ENCODE peak calls at places on chromosomes 11 and 22, in four cellular contexts. M, E, P and J are unnamed samples.

GRCh38 chr11:75428989-75429640 is 3.9 kb downstream of the KLHL35 start:
- DNase-seq in E (no peak), P (no peak), M (no peak), J (no peak)

GRCh38 chr11:1336836-1337646 is 27.6 kb upstream of the TOLLIP start:
- DNase-seq in E (no peak), M (no peak), P (no peak), J (no peak)

GRCh38 chr11:71249301-71249700 is 3.1 kb downstream of the SHANK2 start:
- DNase-seq in E (no peak), P (no peak), M (no peak), J (no peak)

GRCh38 chr11:122733301-122733686 is 77.8 kb downstream of the UBASH3B start:
- DNase-seq in P (no peak), E (no peak), M (no peak), J (no peak)

GRCh38 chr11:74953448-74953847 is 4.4 kb downstream of the SPCS2 start:
- DNase-seq in P (no peak), M (no peak), E (no peak), J (no peak)

GRCh38 chr11:61551630-61552029 is 29.2 kb downstream of the SYT7 start:
- DNase-seq in M (no peak), E (no peak), P (no peak), J (no peak)

GRCh38 chr11:72045849-72046248 is 34.5 kb downstream of the NUMA1 start:
- DNase-seq in M (no peak), E (no peak), P (no peak), J (no peak)

GRCh38 chr22:48798281-48799226 is 1029.1 kb downstream of the BRD1 start:
- DNase-seq in E (no peak), M (no peak), P (no peak), J (no peak)

GRCh38 chr11:129814244-129814992 is 1.2 kb upstream of the TMEM45B start:
- DNase-seq in P (no peak), M (no peak), E (peak), J (no peak)

GRCh38 chr11:34631737-34632104 is 10.8 kb downstream of the EHF start:
- DNase-seq in M (no peak), P (no peak), E (no peak), J (no peak)

GRCh38 chr11:16133867-16134266 is 222.5 kb downstream of the SOX6 start:
- DNase-seq in P (no peak), E (no peak), M (no peak), J (no peak)

GRCh38 chr11:128548655-128549255 is 38.6 kb downstream of the ETS1 start:
- DNase-seq in P (peak), E (no peak), M (no peak), J (no peak)

GRCh38 chr11:45880772-45881570 is 4.5 kb upstream of the MAPK8IP1 start:
- DNase-seq in M (no peak), P (no peak), E (no peak), J (no peak)

GRCh38 chr22:43926349-43926710 is 2.7 kb downstream of the PNPLA3 start:
- DNase-seq in P (no peak), M (no peak), E (no peak), J (no peak)

GRCh38 chr11:77024745-77025144 is 9.5 kb upstream of the B3GNT6 start:
- DNase-seq in M (no peak), P (no peak), E (no peak), J (no peak)

GRCh38 chr22:39244496-39245129 is at the start of gene PDGFB:
- DNase-seq in M (no peak), P (peak), E (peak), J (no peak)

GRCh38 chr11:44597358-44598009 is 32.0 kb downstream of the CD82 start:
- DNase-seq in P (no peak), E (no peak), M (no peak), J (no peak)

GRCh38 chr11:44598831-44599230 is 33.4 kb downstream of the CD82 start:
- DNase-seq in P (no peak), M (no peak), E (no peak), J (no peak)

GRCh38 chr11:44595006-44595405 is 29.5 kb downstream of the CD82 start:
- DNase-seq in M (no peak), P (no peak), E (no peak), J (no peak)

GRCh38 chr11:44595964-44596381 is 30.5 kb downstream of the CD82 start:
- DNase-seq in M (no peak), E (no peak), P (no peak), J (no peak)

GRCh38 chr11:44596541-44597276 is 31.2 kb downstream of the CD82 start:
- DNase-seq in E (no peak), M (peak), P (no peak), J (no peak)
- TF ChIP-seq SPI1 in E (no peak), M (no peak), P (no peak), J (no peak)

GRCh38 chr11:32473282-32473909 is 38.1 kb upstream of the WT1 start:
- DNase-seq in P (no peak), M (no peak), E (no peak), J (no peak)
- TF ChIP-seq POLR2AphosphoS5 in P (no peak), M (no peak), E (no peak), J (no peak)

DNA sequence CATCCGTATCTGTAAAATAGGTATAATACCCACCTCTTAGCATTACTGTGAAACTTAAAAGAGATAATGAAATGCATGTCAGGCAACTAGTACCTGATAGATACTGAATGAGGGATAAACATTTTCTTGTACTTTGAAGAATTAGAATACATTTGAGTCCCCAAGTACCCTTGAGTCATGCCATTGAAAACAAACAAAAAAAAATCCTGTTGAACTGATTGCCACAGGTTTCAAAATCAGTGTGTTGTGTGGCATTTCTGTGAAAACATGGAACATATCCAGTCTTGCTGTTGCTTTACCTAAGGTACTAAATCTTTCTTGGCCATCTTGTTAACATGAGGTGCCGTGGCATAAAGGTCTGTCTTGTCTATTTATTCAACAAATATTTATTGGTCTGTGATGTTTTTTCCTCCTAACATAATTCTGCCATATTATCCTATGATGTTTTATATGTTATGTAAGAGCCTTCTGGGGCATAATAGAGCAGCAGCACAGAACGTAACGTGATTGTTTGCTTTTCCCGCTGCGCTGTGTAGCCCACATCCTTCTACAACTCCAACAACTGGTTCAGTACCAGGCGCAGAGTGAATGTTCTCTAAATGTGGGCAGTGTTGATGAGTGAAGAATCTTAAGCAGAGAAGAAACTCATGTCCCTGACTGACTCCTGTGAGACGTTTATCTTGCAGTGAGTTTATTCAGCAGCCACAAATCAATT is 79.3 kb upstream of the RAB1B start:
- DNase-seq in E (no peak), M (no peak), P (no peak), J (no peak)
- TF ChIP-seq SPI1 in E (no peak), M (no peak), P (no peak), J (no peak)

DNA sequence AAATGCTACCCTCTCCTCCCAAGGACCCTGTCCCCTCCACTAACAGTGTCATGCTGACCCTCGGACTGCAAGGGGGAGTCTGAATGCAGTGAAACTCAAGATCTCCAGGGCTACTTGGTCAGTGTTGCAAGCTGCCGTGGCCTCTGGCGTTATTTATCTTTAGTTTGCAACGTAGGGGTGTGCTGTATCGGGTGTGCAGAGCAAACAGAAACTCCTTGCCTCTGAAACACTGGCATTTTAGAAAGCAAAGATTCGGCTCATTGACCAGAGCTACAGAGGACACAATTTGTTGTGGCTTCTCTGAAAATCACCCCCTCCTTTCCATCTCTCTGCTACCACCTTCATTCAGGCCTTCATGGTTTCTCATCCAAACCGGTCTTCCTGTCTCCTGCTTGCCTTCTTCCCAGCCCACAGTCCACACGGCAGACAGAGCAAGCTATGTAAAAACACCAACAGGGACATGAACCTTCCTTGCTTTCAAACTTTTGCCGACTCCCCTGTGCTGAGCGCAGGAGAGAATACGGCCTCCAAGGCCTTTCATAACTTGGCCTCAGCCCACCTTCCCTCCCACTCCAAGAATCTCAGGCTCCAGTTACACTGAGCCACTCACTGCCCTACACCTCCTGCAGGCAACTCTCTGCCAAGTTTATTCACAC is 14.9 kb downstream of the FZD4 start:
- DNase-seq in E (peak), P (no peak), M (no peak), J (no peak)
- TF ChIP-seq POLR2AphosphoS5 in E (no peak), P (no peak), M (no peak), J (no peak)